ENCODE peak calls at places on chromosome 22, in eight cellular contexts. One of them, this sample, is unnamed.

GRCh38 chr22:50577987-50578775 is at the start of gene CPT1B:
- DNase-seq in kidney epithelial cell: no peak
- DNase-seq in astrocyte of the spinal cord: no peak
- DNase-seq in fibroblast of lung: peak
- DNase-seq in cardiac muscle cell: peak
- DNase-seq in endothelial cell of umbilical vein: no peak
- DNase-seq in HL-60: no peak
- DNase-seq in Caco-2: no peak
- DNase-seq in this sample: no peak

GRCh38 chr22:45830531-45831245 is 146.3 kb downstream of the WNT7B start:
- DNase-seq in kidney epithelial cell: no peak
- DNase-seq in astrocyte of the spinal cord: peak
- DNase-seq in fibroblast of lung: peak
- DNase-seq in cardiac muscle cell: peak
- DNase-seq in endothelial cell of umbilical vein: peak
- DNase-seq in HL-60: no peak
- DNase-seq in Caco-2: no peak
- DNase-seq in this sample: no peak

GRCh38 chr22:50731811-50732624 is 6.0 kb upstream of the ACR start:
- DNase-seq in kidney epithelial cell: no peak
- DNase-seq in astrocyte of the spinal cord: no peak
- DNase-seq in fibroblast of lung: peak
- DNase-seq in cardiac muscle cell: peak
- DNase-seq in endothelial cell of umbilical vein: no peak
- DNase-seq in HL-60: peak
- DNase-seq in Caco-2: peak
- DNase-seq in this sample: peak

GRCh38 chr22:36734171-36735058 is 30.9 kb upstream of the CACNG2 start:
- DNase-seq in kidney epithelial cell: no peak
- DNase-seq in astrocyte of the spinal cord: peak
- DNase-seq in fibroblast of lung: peak
- DNase-seq in cardiac muscle cell: no peak
- DNase-seq in endothelial cell of umbilical vein: no peak
- DNase-seq in HL-60: no peak
- DNase-seq in Caco-2: no peak
- DNase-seq in this sample: peak

GRCh38 chr22:33785283-33785991 is 134.8 kb downstream of the LARGE1 start:
- DNase-seq in kidney epithelial cell: peak
- DNase-seq in astrocyte of the spinal cord: peak
- DNase-seq in fibroblast of lung: peak
- DNase-seq in cardiac muscle cell: no peak
- DNase-seq in endothelial cell of umbilical vein: no peak
- DNase-seq in HL-60: no peak
- DNase-seq in Caco-2: no peak
- DNase-seq in this sample: no peak

GRCh38 chr22:30969532-30970355 is 679 bp downstream of the TUG1 start:
- DNase-seq in kidney epithelial cell: no peak
- DNase-seq in astrocyte of the spinal cord: peak
- DNase-seq in fibroblast of lung: peak
- DNase-seq in cardiac muscle cell: no peak
- DNase-seq in endothelial cell of umbilical vein: peak
- DNase-seq in HL-60: peak
- DNase-seq in Caco-2: peak
- DNase-seq in this sample: no peak

GRCh38 chr22:45538284-45538683 is 35.6 kb downstream of the FBLN1 start:
- DNase-seq in kidney epithelial cell: no peak
- DNase-seq in astrocyte of the spinal cord: no peak
- DNase-seq in fibroblast of lung: no peak
- DNase-seq in cardiac muscle cell: no peak
- DNase-seq in endothelial cell of umbilical vein: no peak
- DNase-seq in HL-60: no peak
- DNase-seq in Caco-2: no peak
- DNase-seq in this sample: peak

GRCh38 chr22:46518542-46519325 is 18.7 kb downstream of the CELSR1 start:
- DNase-seq in kidney epithelial cell: no peak
- DNase-seq in astrocyte of the spinal cord: no peak
- DNase-seq in fibroblast of lung: no peak
- DNase-seq in cardiac muscle cell: no peak
- DNase-seq in endothelial cell of umbilical vein: no peak
- DNase-seq in HL-60: no peak
- DNase-seq in Caco-2: no peak
- DNase-seq in this sample: no peak

GRCh38 chr22:49966041-49966715 is 5.6 kb downstream of the PIM3 start:
- DNase-seq in kidney epithelial cell: no peak
- DNase-seq in astrocyte of the spinal cord: no peak
- DNase-seq in fibroblast of lung: no peak
- DNase-seq in cardiac muscle cell: no peak
- DNase-seq in endothelial cell of umbilical vein: no peak
- DNase-seq in HL-60: no peak
- DNase-seq in Caco-2: peak
- DNase-seq in this sample: peak

GRCh38 chr22:36136475-36136874 is 24.1 kb downstream of the APOL3 start:
- DNase-seq in kidney epithelial cell: no peak
- DNase-seq in astrocyte of the spinal cord: peak
- DNase-seq in fibroblast of lung: peak
- DNase-seq in cardiac muscle cell: no peak
- DNase-seq in endothelial cell of umbilical vein: no peak
- DNase-seq in HL-60: no peak
- DNase-seq in Caco-2: no peak
- DNase-seq in this sample: no peak

GRCh38 chr22:37508431-37508963 is 10.7 kb downstream of the CARD10 start:
- DNase-seq in kidney epithelial cell: no peak
- DNase-seq in astrocyte of the spinal cord: no peak
- DNase-seq in fibroblast of lung: no peak
- DNase-seq in cardiac muscle cell: no peak
- DNase-seq in endothelial cell of umbilical vein: no peak
- DNase-seq in HL-60: no peak
- DNase-seq in Caco-2: no peak
- DNase-seq in this sample: no peak

GRCh38 chr22:49278357-49278756 is 549.3 kb downstream of the BRD1 start:
- DNase-seq in kidney epithelial cell: no peak
- DNase-seq in astrocyte of the spinal cord: no peak
- DNase-seq in fibroblast of lung: no peak
- DNase-seq in cardiac muscle cell: no peak
- DNase-seq in endothelial cell of umbilical vein: no peak
- DNase-seq in HL-60: no peak
- DNase-seq in Caco-2: no peak
- DNase-seq in this sample: no peak

GRCh38 chr22:38766076-38766777 is 10.4 kb upstream of the SUN2 start:
- DNase-seq in kidney epithelial cell: peak
- DNase-seq in astrocyte of the spinal cord: peak
- DNase-seq in fibroblast of lung: peak
- DNase-seq in cardiac muscle cell: peak
- DNase-seq in endothelial cell of umbilical vein: peak
- DNase-seq in HL-60: peak
- DNase-seq in Caco-2: peak
- DNase-seq in this sample: no peak

GRCh38 chr22:41822289-41823057 is 10.4 kb upstream of the SREBF2 start:
- DNase-seq in kidney epithelial cell: no peak
- DNase-seq in astrocyte of the spinal cord: peak
- DNase-seq in fibroblast of lung: peak
- DNase-seq in cardiac muscle cell: no peak
- DNase-seq in endothelial cell of umbilical vein: peak
- DNase-seq in HL-60: no peak
- DNase-seq in Caco-2: no peak
- DNase-seq in this sample: no peak

GRCh38 chr22:38271927-38272372 is 860 bp downstream of the TMEM184B start:
- DNase-seq in kidney epithelial cell: no peak
- DNase-seq in astrocyte of the spinal cord: no peak
- DNase-seq in fibroblast of lung: no peak
- DNase-seq in cardiac muscle cell: no peak
- DNase-seq in endothelial cell of umbilical vein: no peak
- DNase-seq in HL-60: no peak
- DNase-seq in Caco-2: no peak
- DNase-seq in this sample: no peak

GRCh38 chr22:49772692-49773091 is 55.0 kb downstream of the BRD1 start:
- DNase-seq in kidney epithelial cell: no peak
- DNase-seq in astrocyte of the spinal cord: no peak
- DNase-seq in fibroblast of lung: no peak
- DNase-seq in cardiac muscle cell: no peak
- DNase-seq in endothelial cell of umbilical vein: no peak
- DNase-seq in HL-60: no peak
- DNase-seq in Caco-2: no peak
- DNase-seq in this sample: no peak

GRCh38 chr22:38345782-38346181 is 28.5 kb upstream of the CSNK1E start:
- DNase-seq in kidney epithelial cell: no peak
- DNase-seq in astrocyte of the spinal cord: no peak
- DNase-seq in fibroblast of lung: no peak
- DNase-seq in cardiac muscle cell: no peak
- DNase-seq in endothelial cell of umbilical vein: no peak
- DNase-seq in HL-60: no peak
- DNase-seq in Caco-2: peak
- DNase-seq in this sample: peak

GRCh38 chr22:46551321-46551720 is 13.9 kb upstream of the CELSR1 start:
- DNase-seq in kidney epithelial cell: no peak
- DNase-seq in astrocyte of the spinal cord: no peak
- DNase-seq in fibroblast of lung: no peak
- DNase-seq in cardiac muscle cell: no peak
- DNase-seq in endothelial cell of umbilical vein: no peak
- DNase-seq in HL-60: no peak
- DNase-seq in Caco-2: no peak
- DNase-seq in this sample: no peak

GRCh38 chr22:33652596-33652995 is 267.7 kb downstream of the LARGE1 start:
- DNase-seq in kidney epithelial cell: peak
- DNase-seq in astrocyte of the spinal cord: no peak
- DNase-seq in fibroblast of lung: no peak
- DNase-seq in cardiac muscle cell: no peak
- DNase-seq in endothelial cell of umbilical vein: no peak
- DNase-seq in HL-60: no peak
- DNase-seq in Caco-2: no peak
- DNase-seq in this sample: no peak

DNA sequence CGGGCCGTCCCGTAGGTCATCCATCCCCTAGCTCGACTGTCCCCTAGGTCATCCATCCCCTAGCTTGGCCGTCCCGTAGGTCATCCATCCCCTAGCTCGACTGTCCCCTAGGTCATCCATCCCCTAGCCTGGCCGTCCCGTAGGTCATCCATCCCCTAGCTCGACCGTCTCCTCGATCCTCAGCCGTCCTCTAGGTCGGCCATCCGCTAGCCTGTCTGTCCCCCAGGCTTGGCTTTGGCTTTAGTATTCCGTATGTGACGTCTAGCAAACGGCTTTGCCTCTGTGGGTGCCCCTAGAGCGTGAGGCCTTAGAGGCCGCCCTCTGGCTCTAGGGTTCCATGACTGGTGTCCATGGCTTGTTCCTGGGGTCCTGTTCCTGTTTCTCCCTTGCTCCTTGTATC is 40.6 kb upstream of the BID start:
- DNase-seq in kidney epithelial cell: no peak
- DNase-seq in astrocyte of the spinal cord: no peak
- DNase-seq in fibroblast of lung: no peak
- DNase-seq in cardiac muscle cell: no peak
- DNase-seq in endothelial cell of umbilical vein: no peak
- DNase-seq in HL-60: no peak
- DNase-seq in Caco-2: no peak
- DNase-seq in this sample: no peak
- H3K4me3 ChIP-seq in kidney epithelial cell: no peak
- H3K4me3 ChIP-seq in astrocyte of the spinal cord: no peak
- H3K4me3 ChIP-seq in fibroblast of lung: no peak
- H3K4me3 ChIP-seq in cardiac muscle cell: no peak
- H3K4me3 ChIP-seq in endothelial cell of umbilical vein: no peak
- H3K4me3 ChIP-seq in HL-60: no peak
- H3K4me3 ChIP-seq in Caco-2: no peak
- H3K4me3 ChIP-seq in this sample: no peak

GRCh38 chr22:22343603-22344276 is 99.2 kb downstream of the VPREB1 start:
- DNase-seq in kidney epithelial cell: no peak
- DNase-seq in astrocyte of the spinal cord: no peak
- DNase-seq in fibroblast of lung: no peak
- DNase-seq in cardiac muscle cell: no peak
- DNase-seq in endothelial cell of umbilical vein: no peak
- DNase-seq in HL-60: peak
- DNase-seq in Caco-2: no peak
- DNase-seq in this sample: no peak
- H3K4me3 ChIP-seq in kidney epithelial cell: no peak
- H3K4me3 ChIP-seq in astrocyte of the spinal cord: no peak
- H3K4me3 ChIP-seq in fibroblast of lung: no peak
- H3K4me3 ChIP-seq in cardiac muscle cell: no peak
- H3K4me3 ChIP-seq in endothelial cell of umbilical vein: no peak
- H3K4me3 ChIP-seq in HL-60: no peak
- H3K4me3 ChIP-seq in Caco-2: no peak
- H3K4me3 ChIP-seq in this sample: no peak

DNA sequence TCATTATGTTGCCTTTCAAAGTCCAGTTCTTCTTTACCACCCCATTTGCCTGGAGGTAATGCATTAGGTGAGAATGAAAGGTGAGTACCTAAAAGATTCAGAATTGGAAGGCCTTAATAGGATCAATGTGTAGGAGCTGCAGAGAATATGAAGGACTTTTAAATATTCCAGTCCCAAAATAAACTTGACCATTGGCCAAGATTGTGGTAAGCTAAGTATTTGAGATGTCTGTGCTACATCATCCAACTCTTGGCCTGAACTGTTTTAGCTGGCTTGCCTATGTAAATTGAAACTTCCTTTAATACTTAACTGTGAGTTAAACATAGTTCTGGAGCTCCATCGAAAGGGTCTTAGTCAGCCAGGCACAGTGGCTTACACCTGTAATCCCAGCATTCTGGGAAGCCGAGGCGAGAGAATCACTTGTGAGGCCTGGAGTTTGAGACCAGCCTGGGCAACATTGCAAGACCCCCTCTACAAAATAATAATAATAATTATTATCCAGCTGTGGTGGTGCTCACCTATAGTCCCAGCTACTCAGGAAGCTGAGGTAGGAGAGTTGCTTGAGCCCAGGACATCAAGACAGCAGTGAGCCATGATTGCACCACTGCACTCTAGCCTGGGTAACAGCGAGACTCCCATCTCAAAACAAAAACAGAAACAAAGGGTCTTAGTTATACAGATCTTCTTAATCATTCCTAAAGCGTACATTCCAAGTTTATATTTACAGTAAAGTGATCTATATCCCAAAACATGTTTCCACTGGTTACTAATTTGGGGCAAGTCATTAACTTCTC is 29.8 kb downstream of the MTMR3 start:
- DNase-seq in kidney epithelial cell: peak
- DNase-seq in astrocyte of the spinal cord: peak
- DNase-seq in fibroblast of lung: peak
- DNase-seq in cardiac muscle cell: no peak
- DNase-seq in endothelial cell of umbilical vein: no peak
- DNase-seq in HL-60: no peak
- DNase-seq in Caco-2: no peak
- DNase-seq in this sample: no peak
- H3K4me3 ChIP-seq in kidney epithelial cell: no peak
- H3K4me3 ChIP-seq in astrocyte of the spinal cord: no peak
- H3K4me3 ChIP-seq in fibroblast of lung: no peak
- H3K4me3 ChIP-seq in cardiac muscle cell: no peak
- H3K4me3 ChIP-seq in endothelial cell of umbilical vein: no peak
- H3K4me3 ChIP-seq in HL-60: no peak
- H3K4me3 ChIP-seq in Caco-2: no peak
- H3K4me3 ChIP-seq in this sample: no peak

DNA sequence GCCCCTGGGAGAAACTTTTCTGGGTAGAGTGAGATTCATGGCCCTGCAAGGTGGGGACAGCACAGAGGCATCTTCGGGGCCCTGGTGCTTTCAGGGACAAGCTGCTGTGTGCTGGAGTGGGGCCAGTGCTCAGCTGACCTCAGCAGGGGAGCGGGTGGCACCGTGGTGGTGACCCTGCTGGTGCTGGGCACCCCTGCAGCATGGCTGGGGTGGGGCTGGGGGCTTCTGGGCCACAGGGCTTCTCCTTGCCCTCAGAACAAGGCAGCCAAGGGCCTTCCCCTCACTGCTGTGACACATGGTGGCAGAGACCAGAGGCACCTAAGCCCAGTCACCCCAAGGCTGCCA is 24.9 kb upstream of the GNB1L start:
- DNase-seq in kidney epithelial cell: no peak
- DNase-seq in astrocyte of the spinal cord: no peak
- DNase-seq in fibroblast of lung: no peak
- DNase-seq in cardiac muscle cell: no peak
- DNase-seq in endothelial cell of umbilical vein: no peak
- DNase-seq in HL-60: no peak
- DNase-seq in Caco-2: peak
- DNase-seq in this sample: peak
- H3K4me3 ChIP-seq in kidney epithelial cell: no peak
- H3K4me3 ChIP-seq in astrocyte of the spinal cord: no peak
- H3K4me3 ChIP-seq in fibroblast of lung: no peak
- H3K4me3 ChIP-seq in cardiac muscle cell: no peak
- H3K4me3 ChIP-seq in endothelial cell of umbilical vein: peak
- H3K4me3 ChIP-seq in HL-60: no peak
- H3K4me3 ChIP-seq in Caco-2: no peak
- H3K4me3 ChIP-seq in this sample: no peak

This sample was measured in ascending aorta.